ENCODE peak calls at places on chromosomes 7 and 10, in four cellular contexts. O, U, W and T are unnamed samples.

GRCh38 chr10:110860576-110861241 is 11.0 kb upstream of the PDCD4 start:
- DNase-seq in O (no peak), W (peak; percentile 52), U (no peak), T (no peak)

GRCh38 chr7:123323689-123324088 is 123.9 kb upstream of the SLC13A1 start:
- DNase-seq in U (no peak), W (no peak), O (no peak), T (no peak)

GRCh38 chr7:75656740-75657139 is 82.0 kb downstream of the HIP1 start:
- DNase-seq in O (no peak), W (no peak), U (no peak), T (no peak)

GRCh38 chr7:91557789-91558396 is 293.7 kb downstream of the FZD1 start:
- DNase-seq in O (no peak), U (no peak), W (no peak), T (no peak)

GRCh38 chr7:156773966-156774365 is 119.0 kb downstream of the LMBR1 start:
- DNase-seq in U (no peak), W (no peak), O (no peak), T (no peak)

GRCh38 chr7:33511735-33512134 is 382.4 kb downstream of the BBS9 start:
- DNase-seq in U (no peak), O (no peak), W (no peak), T (no peak)

GRCh38 chr10:71971311-71971731 is 7.1 kb downstream of the CHST3 start:
- DNase-seq in O (no peak), U (no peak), W (no peak), T (no peak)

GRCh38 chr10:17201165-17202013 is at the start of gene TRDMT1:
- DNase-seq in O (peak; percentile 92), U (peak; percentile 89), W (peak; percentile 88), T (peak; percentile 60)

GRCh38 chr10:44397476-44398225 is 12.8 kb upstream of the CXCL12 start:
- DNase-seq in U (no peak), O (peak; percentile 62), W (no peak), T (no peak)

GRCh38 chr7:18004372-18004771 is 23.3 kb downstream of the PRPS1L1 start:
- DNase-seq in O (no peak), U (no peak), W (no peak), T (no peak)

GRCh38 chr10:61320257-61320587 is 133.0 kb downstream of the TMEM26 start:
- DNase-seq in O (no peak), W (no peak), U (no peak), T (no peak)

GRCh38 chr7:69817835-69818646 is 219.8 kb downstream of the AUTS2 start:
- DNase-seq in W (no peak), U (no peak), O (no peak), T (no peak)

GRCh38 chr7:2105917-2106316 is 126.8 kb downstream of the MAD1L1 start:
- DNase-seq in O (no peak), W (no peak), U (peak; percentile 94), T (no peak)

GRCh38 chr7:73704640-73705550 is 14.6 kb downstream of the STX1A start:
- DNase-seq in W (no peak), O (no peak), U (no peak), T (no peak)

GRCh38 chr10:17387861-17388503 is 66.4 kb downstream of the ST8SIA6 start:
- DNase-seq in U (no peak), O (no peak), W (no peak), T (no peak)

GRCh38 chr7:119562839-119563238 is 710.1 kb upstream of the KCND2 start:
- DNase-seq in W (no peak), O (no peak), U (no peak), T (no peak)

GRCh38 chr7:50717186-50717585 is 65.5 kb downstream of the GRB10 start:
- DNase-seq in W (no peak), U (no peak), O (no peak), T (no peak)

GRCh38 chr10:110612629-110613028 is 31.5 kb upstream of the RBM20 start:
- DNase-seq in O (no peak), U (no peak), W (no peak), T (no peak)

GRCh38 chr10:122510326-122510725 is 49.0 kb downstream of the HTRA1 start:
- DNase-seq in W (no peak), O (no peak), U (no peak), T (no peak)

GRCh38 chr7:50156746-50157145 is 63.7 kb upstream of the ZPBP start:
- DNase-seq in O (no peak), U (no peak), W (no peak), T (no peak)

GRCh38 chr10:88525371-88526079 is 57.6 kb downstream of the RNLS start:
- DNase-seq in U (no peak), W (peak; percentile 60), O (no peak), T (no peak)

GRCh38 chr10:35182631-35183510 is 56.2 kb downstream of the CREM start:
- DNase-seq in W (no peak), U (no peak), O (no peak), T (no peak)

GRCh38 chr7:124686543-124687161 is 78.9 kb downstream of the GPR37 start:
- DNase-seq in W (no peak), O (no peak), U (no peak), T (no peak)

GRCh38 chr10:67815571-67816059 is 22.4 kb downstream of the DNAJC12 start:
- DNase-seq in O (no peak), W (no peak), U (no peak), T (no peak)

GRCh38 chr7:127208351-127208750 is 44.4 kb downstream of the GRM8 start:
- DNase-seq in U (no peak), W (no peak), O (no peak), T (no peak)

GRCh38 chr10:89207801-89208551 is 859 bp upstream of the CH25H start:
- DNase-seq in O (peak; percentile 84), W (peak; percentile 33), U (no peak), T (no peak)

GRCh38 chr7:17544401-17544800 is 245.9 kb downstream of the AHR start:
- DNase-seq in W (no peak), U (no peak), O (no peak), T (no peak)

GRCh38 chr7:123120286-123120685 is 79.5 kb downstream of the SLC13A1 start:
- DNase-seq in O (no peak), W (no peak), U (no peak), T (no peak)

GRCh38 chr10:108014902-108015177 is 850.3 kb upstream of the SORCS1 start:
- DNase-seq in O (no peak), U (no peak), W (no peak), T (no peak)

GRCh38 chr10:117005454-117006055 is 568 bp upstream of the SHTN1 start:
- DNase-seq in U (peak; percentile 30), W (peak; percentile 9), O (no peak), T (no peak)

GRCh38 chr10:30114871-30115270 is 55.5 kb upstream of the JCAD start:
- DNase-seq in W (no peak), U (no peak), O (no peak), T (no peak)

GRCh38 chr10:78491812-78492211 is 458.1 kb downstream of the RPS24 start:
- DNase-seq in O (no peak), W (no peak), U (no peak), T (no peak)

GRCh38 chr10:70317943-70318318 is 34.1 kb upstream of the NPFFR1 start:
- DNase-seq in O (no peak), U (no peak), W (no peak), T (no peak)

GRCh38 chr10:62183442-62183841 is 85.2 kb downstream of the RTKN2 start:
- DNase-seq in U (no peak), O (no peak), W (no peak), T (no peak)

GRCh38 chr7:72087926-72088325 is 324.2 kb downstream of the CALN1 start:
- DNase-seq in O (no peak), W (no peak), U (no peak), T (no peak)

GRCh38 chr7:69903410-69903809 is 305.1 kb downstream of the AUTS2 start:
- DNase-seq in W (no peak), U (no peak), O (no peak), T (no peak)

GRCh38 chr7:149861728-149862045 is 12.1 kb upstream of the ATP6V0E2 start:
- DNase-seq in W (no peak), U (no peak), O (no peak), T (no peak)

GRCh38 chr7:149862156-149862555 is 11.6 kb upstream of the ATP6V0E2 start:
- DNase-seq in U (no peak), O (no peak), W (no peak), T (no peak)

GRCh38 chr7:149859369-149859768 is 14.4 kb upstream of the ATP6V0E2 start:
- DNase-seq in U (no peak), O (peak; percentile 71), W (no peak), T (no peak)

GRCh38 chr7:149859881-149860280 is 13.9 kb upstream of the ATP6V0E2 start:
- DNase-seq in O (no peak), U (no peak), W (no peak), T (no peak)

GRCh38 chr7:149860821-149861727 is 12.7 kb upstream of the ATP6V0E2 start:
- DNase-seq in W (no peak), U (peak; percentile 81), O (peak; percentile 77), T (no peak)
- TF ChIP-seq CTCF in W (peak; percentile 23), U (peak; percentile 97), O (no peak), T (no peak)

GRCh38 chr10:80206277-80206655 is 929 bp upstream of the ANXA11 start:
- DNase-seq in O (no peak), W (no peak), U (no peak), T (no peak)

GRCh38 chr10:80204193-80204714 is 1.1 kb downstream of the ANXA11 start:
- DNase-seq in U (no peak), W (peak; percentile 89), O (no peak), T (peak; percentile 26)

GRCh38 chr10:80205478-80206276 is at the start of gene ANXA11:
- DNase-seq in O (no peak), W (peak; percentile 92), U (peak; percentile 93), T (peak; percentile 73)

GRCh38 chr10:80203835-80204148 is 1.5 kb downstream of the ANXA11 start:
- DNase-seq in O (no peak), W (no peak), U (no peak), T (no peak)

GRCh38 chr10:80204801-80205477 is 398 bp downstream of the ANXA11 start:
- DNase-seq in U (peak; percentile 71), O (no peak), W (peak; percentile 47), T (peak; percentile 32)
- TF ChIP-seq POLR2AphosphoS5 in U (no peak), O (no peak), W (no peak), T (no peak)

DNA sequence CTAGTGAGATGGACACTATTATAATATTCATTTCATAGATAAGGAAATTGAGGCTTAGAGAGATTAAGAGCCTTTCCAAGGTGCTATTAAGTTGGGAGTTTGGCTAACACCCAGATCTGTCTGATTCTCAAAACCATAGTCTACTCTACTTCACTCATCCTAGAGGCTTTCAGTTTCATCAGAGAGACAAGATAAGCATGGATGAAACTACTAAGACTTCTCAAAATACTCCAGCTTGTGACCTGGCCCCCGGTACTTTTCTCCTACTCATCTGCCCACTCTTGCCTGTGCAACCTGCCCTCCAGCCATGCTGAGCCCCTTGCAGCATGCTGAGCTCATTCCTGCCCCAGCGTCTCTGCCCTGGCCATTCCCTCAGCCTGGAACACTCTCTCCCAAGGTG is 12.2 kb upstream of the SLC35B4 start:
- DNase-seq in U (no peak), W (no peak), O (no peak), T (no peak)
- H3K4me3 ChIP-seq in U (no peak overlapping the region), W (no peak overlapping the region), O (no peak overlapping the region), T (no peak overlapping the region)

GRCh38 chr7:131061818-131062217 is 265.9 kb upstream of the MKLN1 start:
- DNase-seq in O (no peak), W (no peak), U (no peak), T (no peak)
- TF ChIP-seq CTCF in O (no peak), W (no peak), U (no peak), T (no peak)